ENCODE peak calls at places on chromosome 4, in eight cellular contexts. L is stomach, D is transverse colon, Z is A549, Q is suprapubic skin, Y is upper lobe of left lung, T is tibial nerve, E is SK-N-SH. M is an unnamed sample.

GRCh38 chr4:73021634-73022033 is 47.9 kb downstream of the COX18 start:
- DNase-seq in L (no peak), D (no peak), Z (peak; percentile 53), Q (no peak), Y (no peak), T (no peak), E (peak; percentile 46), M (no peak)

GRCh38 chr4:150782921-150783320 is 201.0 kb downstream of the MAB21L2 start:
- DNase-seq in L (no peak), D (no peak), Z (no peak), Q (no peak), Y (no peak), T (no peak), E (no peak), M (no peak)

GRCh38 chr4:2182981-2183380 is 58.9 kb downstream of the HAUS3 start:
- DNase-seq in L (no peak), D (no peak), Z (no peak), Q (no peak), Y (no peak), T (no peak), E (no peak), M (no peak)

GRCh38 chr4:109552240-109552639 is 7.8 kb upstream of the MCUB start:
- DNase-seq in L (no peak), D (no peak), Z (no peak), Q (no peak), Y (no peak), T (no peak), E (no peak), M (no peak)

GRCh38 chr4:75892508-75892907 is 9.7 kb downstream of the PPEF2 start:
- DNase-seq in L (no peak), D (no peak), Z (peak; percentile 5), Q (no peak), Y (no peak), T (no peak), E (peak; percentile 38), M (no peak)

GRCh38 chr4:177489847-177490246 is 47.6 kb upstream of the AGA start:
- DNase-seq in L (no peak), D (no peak), Z (no peak), Q (no peak), Y (no peak), T (no peak), E (no peak), M (no peak)

GRCh38 chr4:17276821-17277220 is 235.1 kb downstream of the QDPR start:
- DNase-seq in L (no peak), D (no peak), Z (no peak), Q (no peak), Y (peak; percentile 28), T (no peak), E (no peak), M (no peak)

GRCh38 chr4:2823301-2823670 is 20.4 kb upstream of the ADD1 start:
- DNase-seq in L (no peak), D (no peak), Z (no peak), Q (peak; percentile 55), Y (peak; percentile 45), T (no peak), E (no peak), M (no peak)

GRCh38 chr4:139245590-139245989 is 34.4 kb downstream of the MGARP start:
- DNase-seq in L (no peak), D (no peak), Z (no peak), Q (no peak), Y (no peak), T (no peak), E (no peak), M (no peak)

GRCh38 chr4:107853444-107854325 is 29.0 kb downstream of the SGMS2 start:
- DNase-seq in L (no peak), D (no peak), Z (peak; percentile 61), Q (no peak), Y (no peak), T (no peak), E (no peak), M (no peak)

GRCh38 chr4:101099001-101099400 is 248.3 kb downstream of the PPP3CA start:
- DNase-seq in L (no peak), D (no peak), Z (no peak), Q (no peak), Y (no peak), T (no peak), E (no peak), M (no peak)

GRCh38 chr4:110119347-110119746 is 79.1 kb downstream of the ELOVL6 start:
- DNase-seq in L (peak; percentile 37), D (peak; percentile 52), Z (no peak), Q (no peak), Y (no peak), T (no peak), E (no peak), M (no peak)

GRCh38 chr4:7430368-7430964 is 4.3 kb downstream of the PSAPL1 start:
- DNase-seq in L (peak; percentile 24), D (no peak), Z (peak; percentile 44), Q (peak; percentile 72), Y (no peak), T (no peak), E (no peak), M (peak; percentile 54)

GRCh38 chr4:73718375-73719373 is 21.7 kb upstream of the CXCL8 start:
- DNase-seq in L (no peak), D (no peak), Z (no peak), Q (no peak), Y (no peak), T (no peak), E (no peak), M (no peak)

GRCh38 chr4:152515678-152516077 is 20.2 kb downstream of the FBXW7 start:
- DNase-seq in L (no peak), D (no peak), Z (no peak), Q (no peak), Y (no peak), T (no peak), E (no peak), M (no peak)

GRCh38 chr4:37684154-37684553 is 2.0 kb downstream of the RELL1 start:
- DNase-seq in L (no peak), D (no peak), Z (no peak), Q (no peak), Y (no peak), T (no peak), E (no peak), M (no peak)

GRCh38 chr4:153788419-153789276 is at the start of gene SFRP2:
- DNase-seq in L (no peak), D (no peak), Z (no peak), Q (peak; percentile 84), Y (peak; percentile 84), T (no peak), E (peak; percentile 44), M (peak; percentile 56)
- TF ChIP-seq EP300 in L (no peak), D (no peak), Z (no peak), Q (no peak), Y (no peak), T (no peak), E (no peak), M (no peak)

GRCh38 chr4:158179465-158179864 is 6.6 kb upstream of the GASK1B start:
- DNase-seq in L (no peak), D (no peak), Z (no peak), Q (no peak), Y (no peak), T (no peak), E (no peak), M (no peak)

GRCh38 chr4:158186815-158187214 is 14.0 kb upstream of the GASK1B start:
- DNase-seq in L (no peak), D (no peak), Z (no peak), Q (no peak), Y (no peak), T (no peak), E (no peak), M (no peak)

GRCh38 chr4:158176776-158177175 is 4.0 kb upstream of the GASK1B start:
- DNase-seq in L (no peak), D (no peak), Z (no peak), Q (no peak), Y (no peak), T (no peak), E (no peak), M (no peak)

GRCh38 chr4:158181906-158182305 is 9.1 kb upstream of the GASK1B start:
- DNase-seq in L (no peak), D (no peak), Z (no peak), Q (no peak), Y (no peak), T (no peak), E (no peak), M (no peak)

DNA sequence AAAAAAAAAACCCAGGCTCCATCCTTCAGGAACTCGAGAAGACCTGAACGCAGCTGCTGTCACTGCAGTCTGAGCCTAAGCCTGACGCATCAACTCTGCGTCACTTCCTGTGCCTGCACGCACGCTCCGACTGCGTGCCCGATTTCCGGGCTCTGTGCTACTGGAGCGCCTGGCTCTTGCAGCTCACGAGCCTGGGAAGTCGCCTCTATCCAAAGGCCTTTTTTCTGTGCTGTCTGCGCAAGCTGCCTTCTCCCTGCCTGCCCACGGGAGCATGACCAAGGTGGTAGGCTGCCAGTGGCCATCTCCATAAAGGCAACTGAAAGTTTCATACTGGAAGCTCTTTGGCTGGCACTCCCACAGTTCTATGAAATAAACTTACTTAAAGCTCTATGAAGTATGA is 9.9 kb upstream of the GASK1B start:
- DNase-seq in L (no peak), D (no peak), Z (no peak), Q (no peak), Y (peak; percentile 62), T (no peak), E (peak; percentile 36), M (no peak)
- TF ChIP-seq EP300 in L (no peak), D (no peak), Z (no peak), Q (no peak), Y (no peak), T (no peak), E (no peak), M (no peak)

DNA sequence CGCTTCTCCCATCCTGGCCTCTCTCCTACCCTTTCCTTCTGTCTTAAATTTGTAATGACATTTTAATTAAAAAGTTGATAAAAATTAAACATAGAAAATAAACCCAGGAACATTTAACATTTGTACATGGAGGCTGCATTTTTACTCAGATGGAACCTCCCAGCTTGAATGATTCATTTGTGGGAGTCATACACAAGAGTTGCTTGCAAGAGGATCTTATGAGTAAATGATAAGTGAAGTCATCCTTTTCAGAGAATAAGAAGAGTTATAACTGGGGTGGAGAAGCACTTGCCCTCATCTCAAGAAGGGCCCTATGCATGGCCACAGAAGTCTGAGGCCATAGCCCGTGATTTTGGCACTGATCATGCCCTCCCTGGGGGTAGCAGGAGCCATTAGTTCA is 482.9 kb upstream of the BOD1L1 start:
- DNase-seq in L (no peak), D (no peak), Z (peak; percentile 20), Q (no peak), Y (no peak), T (no peak), E (no peak), M (no peak)
- TF ChIP-seq EP300 in L (no peak), D (no peak), Z (no peak), Q (no peak), Y (no peak), T (no peak), E (no peak), M (no peak)

DNA sequence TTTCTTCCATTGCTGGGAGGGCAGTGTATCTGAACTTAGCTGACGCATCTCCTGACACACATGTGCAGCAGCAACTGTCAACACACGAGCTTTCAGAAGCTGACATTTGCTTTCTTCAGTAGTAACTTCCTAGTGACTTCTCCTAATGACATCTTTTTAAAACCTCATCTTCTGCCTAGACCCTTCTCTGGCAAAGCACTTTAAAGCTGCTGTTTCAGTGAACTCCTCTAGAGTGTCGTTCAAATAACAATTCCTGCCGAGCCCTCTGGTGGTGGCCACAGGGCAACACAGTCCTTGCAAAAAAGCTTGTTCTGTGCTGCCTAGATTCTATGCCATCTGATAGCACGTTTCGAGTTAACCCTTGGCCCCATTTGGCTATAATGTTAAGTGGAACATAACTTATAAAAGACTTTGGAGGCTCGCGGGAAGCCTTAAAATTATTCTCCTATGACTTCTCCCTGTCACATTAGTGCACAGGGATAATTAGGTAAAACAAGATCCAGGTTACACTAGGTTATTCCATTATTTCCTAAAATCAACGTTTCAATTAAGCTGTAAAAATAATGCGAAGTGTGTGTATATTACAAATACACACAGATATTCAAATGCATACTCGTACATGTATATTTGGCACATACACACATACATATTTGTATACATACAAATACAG is 2340.8 kb downstream of the PCDH7 start:
- DNase-seq in L (no peak), D (peak; percentile 24), Z (peak; percentile 58), Q (no peak), Y (no peak), T (peak; percentile 28), E (peak; percentile 2), M (peak; percentile 65)
- TF ChIP-seq EP300 in L (no peak), D (no peak), Z (no peak), Q (no peak), Y (no peak), T (no peak), E (no peak), M (no peak)

M was measured in H1.